ENCODE peak calls at places on chromosomes 11 and 22, in five cellular contexts. E is AG04450; F is CD4-positive, alpha-beta memory T cell; I is epithelial cell of prostate; C is breast epithelium. Y is an unnamed sample.

GRCh38 chr22:24564376-24565058 is 8.7 kb downstream of the SNRPD3 start:
- DNase-seq in E (no peak), I (no peak), F (no peak), C (no peak), Y (no peak)

GRCh38 chr11:66419825-66420224 is 1.0 kb upstream of the NPAS4 start:
- DNase-seq in F (no peak), C (no peak), I (no peak), E (no peak), Y (no peak)

GRCh38 chr11:113162590-113162961 is 151.8 kb upstream of the TTC12 start:
- DNase-seq in E (no peak), C (no peak), F (no peak), I (no peak), Y (no peak)

GRCh38 chr11:93574821-93575220 is 31.6 kb upstream of the SMCO4 start:
- DNase-seq in E (no peak), I (no peak), F (no peak), C (no peak), Y (no peak)

GRCh38 chr11:95257596-95257995 is 26.6 kb upstream of the SESN3 start:
- DNase-seq in F (no peak), C (no peak), I (no peak), E (no peak), Y (no peak)

GRCh38 chr11:123677510-123677909 is 23.1 kb upstream of the SCN3B start:
- DNase-seq in C (no peak), I (no peak), E (no peak), F (no peak), Y (no peak)

GRCh38 chr11:81039916-81040530 is 1599.2 kb upstream of the TENM4 start:
- DNase-seq in I (no peak), C (no peak), E (no peak), F (no peak), Y (no peak)

GRCh38 chr11:118643995-118644345 is 35.5 kb downstream of the TREH start:
- DNase-seq in C (no peak), F (no peak), E (no peak), I (no peak), Y (no peak)

GRCh38 chr11:850777-851762 is 8.4 kb downstream of the TSPAN4 start:
- DNase-seq in F (no peak), E (no peak), C (no peak), I (no peak), Y (no peak)

GRCh38 chr22:50027639-50028537 is 15.3 kb upstream of the IL17REL start:
- DNase-seq in C (peak; percentile 87), E (no peak), I (peak; percentile 39), F (peak; percentile 46), Y (no peak)

GRCh38 chr22:46042786-46043185 is 65.8 kb upstream of the WNT7B start:
- DNase-seq in E (no peak), C (peak; percentile 54), F (no peak), I (no peak), Y (peak; percentile 36)

GRCh38 chr11:92978226-92979111 is 9.0 kb downstream of the MTNR1B start:
- DNase-seq in E (no peak), C (no peak), F (no peak), I (no peak), Y (no peak)

GRCh38 chr22:16776088-16776487 is 49.1 kb downstream of the XKR3 start:
- DNase-seq in I (no peak), F (no peak), E (no peak), C (no peak), Y (no peak)

GRCh38 chr22:36453266-36453607 is 28.2 kb downstream of the TXN2 start:
- DNase-seq in C (no peak), F (no peak), E (no peak), I (no peak), Y (no peak)

DNA sequence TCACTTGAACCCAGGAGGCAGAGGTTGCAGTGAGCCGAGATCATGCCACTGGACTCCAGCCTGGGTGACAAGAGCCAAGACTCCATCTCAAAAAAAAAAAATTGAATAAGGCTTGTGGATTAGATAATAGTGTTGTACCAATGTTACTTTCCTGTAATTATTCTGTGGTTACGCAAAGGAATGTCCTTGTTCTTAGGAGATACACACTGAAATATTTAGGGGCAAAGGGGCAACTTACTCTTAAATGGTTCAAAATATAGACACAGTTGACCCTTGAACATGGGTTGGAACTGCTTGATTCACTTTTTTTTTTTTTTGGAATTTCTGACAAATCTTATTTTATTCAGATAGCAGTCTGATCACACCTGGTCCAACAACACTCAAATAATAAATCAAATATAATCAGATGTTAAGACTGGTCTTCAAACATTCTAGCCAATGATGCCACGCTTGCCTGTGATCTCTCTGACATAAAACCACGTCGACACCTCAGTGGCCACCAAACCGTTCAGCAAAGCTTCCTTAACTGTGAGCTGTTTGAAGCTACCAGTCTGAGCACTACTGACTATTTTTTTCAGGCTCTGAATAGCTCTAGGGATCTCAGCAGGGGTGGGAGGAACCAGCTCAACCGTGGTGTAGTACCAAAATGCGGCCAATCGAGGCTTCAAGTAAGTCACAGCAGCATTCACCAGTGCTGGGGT is 710 bp downstream of the ATP5MGL start:
- DNase-seq in E (no peak), F (no peak), C (no peak), I (no peak), Y (no peak)
- H3K27ac ChIP-seq in E (no peak overlapping the region), F (no peak overlapping the region), C (no peak overlapping the region), I (no peak overlapping the region), Y (no peak overlapping the region)

GRCh38 chr11:60951611-60951908 is 416 bp downstream of the SLC15A3 start:
- DNase-seq in E (no peak), C (no peak), F (no peak), I (no peak), Y (no peak)

GRCh38 chr11:60954421-60954820 is 2.4 kb upstream of the SLC15A3 start:
- DNase-seq in E (no peak), I (no peak), F (no peak), C (no peak), Y (no peak)

GRCh38 chr11:60951909-60952741 is at the start of gene SLC15A3:
- DNase-seq in F (no peak), C (no peak), E (no peak), I (no peak), Y (no peak)

GRCh38 chr11:60953781-60954180 is 1.8 kb upstream of the SLC15A3 start:
- DNase-seq in C (no peak), F (no peak), I (no peak), E (no peak), Y (no peak)

GRCh38 chr11:60952742-60953170 is 780 bp upstream of the SLC15A3 start:
- DNase-seq in E (no peak), I (no peak), C (no peak), F (no peak), Y (no peak)
- H3K27ac ChIP-seq in E (no peak overlapping the region), I (no peak overlapping the region), C (peak overlapping the region; percentile 67), F (no peak overlapping the region), Y (no peak overlapping the region)

GRCh38 chr11:131885371-131885770 is 515.0 kb downstream of the NTM start:
- DNase-seq in C (no peak), I (no peak), F (no peak), E (no peak), Y (no peak)

GRCh38 chr11:131889760-131890620 is 519.6 kb downstream of the NTM start:
- DNase-seq in I (no peak), F (no peak), C (no peak), E (no peak), Y (no peak)

GRCh38 chr11:131889146-131889577 is 518.7 kb downstream of the NTM start:
- DNase-seq in C (no peak), I (no peak), F (no peak), E (peak; percentile 80), Y (no peak)

GRCh38 chr11:131886201-131886600 is 515.8 kb downstream of the NTM start:
- DNase-seq in C (no peak), E (no peak), F (no peak), I (no peak), Y (no peak)

GRCh38 chr11:131888230-131888826 is 517.9 kb downstream of the NTM start:
- DNase-seq in F (no peak), E (peak; percentile 73), C (no peak), I (peak; percentile 40), Y (no peak)
- H3K27ac ChIP-seq in F (no peak overlapping the region), E (peak overlapping the region; percentile 88), C (no peak overlapping the region), I (peak overlapping the region; percentile 62), Y (peak overlapping the region; percentile 75)

GRCh38 chr11:38006466-38006865 is 1408.4 kb upstream of the RAG2 start:
- DNase-seq in I (no peak), C (no peak), F (no peak), E (no peak), Y (no peak)
- H3K27ac ChIP-seq in I (no peak overlapping the region), C (no peak overlapping the region), F (no peak overlapping the region), E (no peak overlapping the region), Y (no peak overlapping the region)

GRCh38 chr22:39114157-39114511 is 17.1 kb downstream of the APOBEC3H start:
- DNase-seq in E (no peak), F (no peak), C (no peak), I (no peak), Y (no peak)
- H3K27ac ChIP-seq in E (no peak overlapping the region), F (no peak overlapping the region), C (no peak overlapping the region), I (peak overlapping the region; percentile 41), Y (no peak overlapping the region)

GRCh38 chr22:39197578-39197977 is 45.1 kb upstream of the CBX7 start:
- DNase-seq in I (no peak), E (no peak), F (no peak), C (no peak), Y (no peak)
- H3K27ac ChIP-seq in I (no peak overlapping the region), E (no peak overlapping the region), F (no peak overlapping the region), C (no peak overlapping the region), Y (no peak overlapping the region)

GRCh38 chr11:33451364-33451763 is 194.2 kb downstream of the HIPK3 start:
- DNase-seq in F (no peak), C (no peak), E (no peak), I (no peak), Y (no peak)
- H3K27ac ChIP-seq in F (no peak overlapping the region), C (no peak overlapping the region), E (no peak overlapping the region), I (no peak overlapping the region), Y (no peak overlapping the region)

GRCh38 chr11:67627788-67628624 is 1.7 kb downstream of the NUDT8 start:
- DNase-seq in E (no peak), F (no peak), I (no peak), C (no peak), Y (peak; percentile 57)
- H3K27ac ChIP-seq in E (no peak overlapping the region), F (no peak overlapping the region), I (no peak overlapping the region), C (peak overlapping the region; percentile 18), Y (no peak overlapping the region)

GRCh38 chr22:44042822-44043221 is 18.7 kb downstream of the PARVB start:
- DNase-seq in F (no peak), E (peak; percentile 23), I (no peak), C (no peak), Y (no peak)
- H3K27ac ChIP-seq in F (no peak overlapping the region), E (no peak overlapping the region), I (no peak overlapping the region), C (no peak overlapping the region), Y (no peak overlapping the region)